ENCODE peak calls at places on chromosome 16, in eight cellular contexts. One of them, this sample, is unnamed.
A peak's percentile ranks its signal among the peaks of the same experiment; 100 is the strongest.

GRCh38 chr16:57994778-57995177 is 5.7 kb downstream of the ZNF319 start:
- DNase-seq in Panc1: no peak
- DNase-seq in GM12865: peak; percentile 66
- DNase-seq in GM10248: peak; percentile 59
- DNase-seq in CD8-positive, alpha-beta T cell: peak; percentile 64
- DNase-seq in A549: peak; percentile 77
- DNase-seq in fibroblast of mammary gland: peak; percentile 32
- DNase-seq in psoas muscle: peak; percentile 54
- DNase-seq in this sample: no peak

GRCh38 chr16:1612320-1613111 is at the start of gene CRAMP1:
- DNase-seq in Panc1: no peak
- DNase-seq in GM12865: peak; percentile 18
- DNase-seq in GM10248: no peak
- DNase-seq in CD8-positive, alpha-beta T cell: no peak
- DNase-seq in A549: peak; percentile 27
- DNase-seq in fibroblast of mammary gland: no peak
- DNase-seq in psoas muscle: no peak
- DNase-seq in this sample: no peak

GRCh38 chr16:53960954-53961616 is 257.1 kb downstream of the FTO start:
- DNase-seq in Panc1: no peak
- DNase-seq in GM12865: no peak
- DNase-seq in GM10248: no peak
- DNase-seq in CD8-positive, alpha-beta T cell: no peak
- DNase-seq in A549: no peak
- DNase-seq in fibroblast of mammary gland: no peak
- DNase-seq in psoas muscle: no peak
- DNase-seq in this sample: no peak

GRCh38 chr16:87847467-87847784 is 21.9 kb downstream of the SLC7A5 start:
- DNase-seq in Panc1: no peak
- DNase-seq in GM12865: no peak
- DNase-seq in GM10248: no peak
- DNase-seq in CD8-positive, alpha-beta T cell: no peak
- DNase-seq in A549: no peak
- DNase-seq in fibroblast of mammary gland: no peak
- DNase-seq in psoas muscle: no peak
- DNase-seq in this sample: no peak

GRCh38 chr16:58684001-58684353 is 593 bp downstream of the SLC38A7 start:
- DNase-seq in Panc1: no peak
- DNase-seq in GM12865: no peak
- DNase-seq in GM10248: no peak
- DNase-seq in CD8-positive, alpha-beta T cell: no peak
- DNase-seq in A549: no peak
- DNase-seq in fibroblast of mammary gland: peak; percentile 27
- DNase-seq in psoas muscle: no peak
- DNase-seq in this sample: no peak

GRCh38 chr16:28192811-28193529 is 18.8 kb downstream of the XPO6 start:
- DNase-seq in Panc1: no peak
- DNase-seq in GM12865: peak; percentile 85
- DNase-seq in GM10248: peak; percentile 74
- DNase-seq in CD8-positive, alpha-beta T cell: peak; percentile 83
- DNase-seq in A549: no peak
- DNase-seq in fibroblast of mammary gland: no peak
- DNase-seq in psoas muscle: no peak
- DNase-seq in this sample: no peak

GRCh38 chr16:70267516-70267915 is 15.8 kb upstream of the EXOSC6 start:
- DNase-seq in Panc1: no peak
- DNase-seq in GM12865: peak; percentile 46
- DNase-seq in GM10248: no peak
- DNase-seq in CD8-positive, alpha-beta T cell: no peak
- DNase-seq in A549: peak; percentile 67
- DNase-seq in fibroblast of mammary gland: peak; percentile 69
- DNase-seq in psoas muscle: no peak
- DNase-seq in this sample: no peak

GRCh38 chr16:80974649-80975376 is 31.9 kb downstream of the CMC2 start:
- DNase-seq in Panc1: no peak
- DNase-seq in GM12865: no peak
- DNase-seq in GM10248: no peak
- DNase-seq in CD8-positive, alpha-beta T cell: no peak
- DNase-seq in A549: peak; percentile 20
- DNase-seq in fibroblast of mammary gland: peak; percentile 6
- DNase-seq in psoas muscle: no peak
- DNase-seq in this sample: no peak

GRCh38 chr16:47139561-47140185 is 4.1 kb downstream of the NETO2 start:
- DNase-seq in Panc1: no peak
- DNase-seq in GM12865: no peak
- DNase-seq in GM10248: no peak
- DNase-seq in CD8-positive, alpha-beta T cell: no peak
- DNase-seq in A549: no peak
- DNase-seq in fibroblast of mammary gland: peak; percentile 8
- DNase-seq in psoas muscle: no peak
- DNase-seq in this sample: no peak

GRCh38 chr16:16857603-16858283 is 478.8 kb downstream of the NPIPA7 start:
- DNase-seq in Panc1: no peak
- DNase-seq in GM12865: no peak
- DNase-seq in GM10248: no peak
- DNase-seq in CD8-positive, alpha-beta T cell: no peak
- DNase-seq in A549: peak; percentile 91
- DNase-seq in fibroblast of mammary gland: no peak
- DNase-seq in psoas muscle: no peak
- DNase-seq in this sample: no peak

GRCh38 chr16:49622421-49623402 is 233.2 kb downstream of the ZNF423 start:
- DNase-seq in Panc1: no peak
- DNase-seq in GM12865: no peak
- DNase-seq in GM10248: no peak
- DNase-seq in CD8-positive, alpha-beta T cell: no peak
- DNase-seq in A549: no peak
- DNase-seq in fibroblast of mammary gland: no peak
- DNase-seq in psoas muscle: no peak
- DNase-seq in this sample: no peak

GRCh38 chr16:53840472-53840871 is 136.5 kb downstream of the FTO start:
- DNase-seq in Panc1: no peak
- DNase-seq in GM12865: no peak
- DNase-seq in GM10248: peak; percentile 20
- DNase-seq in CD8-positive, alpha-beta T cell: no peak
- DNase-seq in A549: no peak
- DNase-seq in fibroblast of mammary gland: no peak
- DNase-seq in psoas muscle: no peak
- DNase-seq in this sample: no peak

GRCh38 chr16:65154321-65154720 is 32.5 kb upstream of the CDH11 start:
- DNase-seq in Panc1: no peak
- DNase-seq in GM12865: no peak
- DNase-seq in GM10248: no peak
- DNase-seq in CD8-positive, alpha-beta T cell: no peak
- DNase-seq in A549: no peak
- DNase-seq in fibroblast of mammary gland: no peak
- DNase-seq in psoas muscle: no peak
- DNase-seq in this sample: no peak

GRCh38 chr16:65751622-65752598 is 614.6 kb upstream of the CDH5 start:
- DNase-seq in Panc1: no peak
- DNase-seq in GM12865: no peak
- DNase-seq in GM10248: no peak
- DNase-seq in CD8-positive, alpha-beta T cell: no peak
- DNase-seq in A549: no peak
- DNase-seq in fibroblast of mammary gland: no peak
- DNase-seq in psoas muscle: no peak
- DNase-seq in this sample: no peak

DNA sequence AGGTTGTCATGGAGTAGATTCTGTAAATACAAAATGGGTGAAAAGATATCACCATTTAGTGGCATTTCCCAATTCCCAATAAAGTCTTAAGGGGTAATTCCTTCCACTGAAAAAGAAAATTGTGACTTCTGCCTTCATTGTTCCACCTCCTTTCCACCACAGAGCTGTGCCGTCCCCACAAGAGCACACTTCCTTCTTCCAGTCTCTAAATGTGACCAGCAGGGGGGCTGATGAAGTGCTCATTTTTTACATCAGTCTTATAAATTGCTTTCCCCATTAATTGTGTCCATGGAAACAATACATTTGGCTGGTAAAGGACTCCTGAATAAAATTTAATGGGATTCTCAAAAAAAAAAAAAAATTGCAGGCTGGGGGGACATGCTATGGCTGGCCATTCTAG is 260.8 kb upstream of the PSMD7 start:
- DNase-seq in Panc1: no peak
- DNase-seq in GM12865: peak; percentile 11
- DNase-seq in GM10248: peak; percentile 18
- DNase-seq in CD8-positive, alpha-beta T cell: no peak
- DNase-seq in A549: peak; percentile 25
- DNase-seq in fibroblast of mammary gland: peak; percentile 4
- DNase-seq in psoas muscle: no peak
- DNase-seq in this sample: no peak
- TF ChIP-seq CTCF in Panc1: peak; percentile 10
- TF ChIP-seq CTCF in GM12865: no peak
- TF ChIP-seq CTCF in GM10248: no peak
- TF ChIP-seq CTCF in CD8-positive, alpha-beta T cell: no peak
- TF ChIP-seq CTCF in A549: peak; percentile 6
- TF ChIP-seq CTCF in fibroblast of mammary gland: peak; percentile 14
- TF ChIP-seq CTCF in psoas muscle: no peak
- TF ChIP-seq CTCF in this sample: peak; percentile 35

GRCh38 chr16:55622930-55623561 is 32.7 kb upstream of the SLC6A2 start:
- DNase-seq in Panc1: peak; percentile 0
- DNase-seq in GM12865: no peak
- DNase-seq in GM10248: no peak
- DNase-seq in CD8-positive, alpha-beta T cell: no peak
- DNase-seq in A549: peak; percentile 39
- DNase-seq in fibroblast of mammary gland: no peak
- DNase-seq in psoas muscle: no peak
- DNase-seq in this sample: no peak
- TF ChIP-seq CTCF in Panc1: peak; percentile 65
- TF ChIP-seq CTCF in GM12865: peak; percentile 8
- TF ChIP-seq CTCF in GM10248: no peak
- TF ChIP-seq CTCF in CD8-positive, alpha-beta T cell: no peak
- TF ChIP-seq CTCF in A549: peak; percentile 30
- TF ChIP-seq CTCF in fibroblast of mammary gland: no peak
- TF ChIP-seq CTCF in psoas muscle: no peak
- TF ChIP-seq CTCF in this sample: peak; percentile 17

DNA sequence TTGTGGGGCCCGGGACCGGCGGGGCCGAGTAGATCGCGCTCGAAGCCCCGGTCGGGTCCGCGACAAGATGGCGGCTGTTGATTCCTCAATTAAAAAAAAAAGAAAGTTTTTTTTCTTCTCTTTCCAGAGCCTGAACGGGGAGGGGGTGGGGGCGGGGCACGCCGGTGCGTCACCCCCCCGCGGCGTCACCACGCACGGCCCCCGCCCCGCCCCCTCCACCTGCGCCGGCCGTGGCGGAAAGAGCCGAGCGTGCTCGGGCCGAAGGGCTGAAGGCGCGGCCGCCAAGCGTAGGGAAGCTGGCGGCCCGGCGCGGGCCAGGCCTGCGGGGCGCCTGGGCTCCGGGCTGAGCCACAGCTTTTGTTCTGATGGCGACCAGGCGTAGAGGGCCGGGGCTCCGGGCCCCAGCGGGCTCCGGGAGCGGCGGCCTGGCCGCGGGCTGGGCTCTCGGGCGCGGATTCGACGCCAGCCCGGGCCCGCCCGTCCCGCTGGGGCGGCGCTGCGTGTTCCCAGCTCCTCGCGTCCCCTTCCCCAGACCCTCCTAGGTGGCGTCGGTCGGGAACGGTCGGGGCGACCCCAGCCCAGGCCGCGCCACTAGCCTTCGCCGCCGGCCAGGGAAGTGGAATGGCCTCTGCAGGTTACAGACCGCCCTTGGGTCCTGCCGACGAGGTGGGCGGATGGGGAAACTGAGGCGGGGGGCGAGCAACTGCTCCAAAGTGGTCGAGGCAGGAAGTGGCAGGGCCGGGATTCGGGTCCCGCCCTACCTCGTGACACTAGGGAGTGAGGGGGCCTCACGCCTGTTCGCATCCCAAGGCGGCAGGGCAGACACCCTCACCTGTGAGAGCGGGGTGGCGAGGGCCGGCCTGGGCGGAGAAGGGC is at the start of gene CREBBP:
- DNase-seq in Panc1: no peak
- DNase-seq in GM12865: peak; percentile 96
- DNase-seq in GM10248: peak; percentile 94
- DNase-seq in CD8-positive, alpha-beta T cell: peak; percentile 93
- DNase-seq in A549: peak; percentile 90
- DNase-seq in fibroblast of mammary gland: peak; percentile 74
- DNase-seq in psoas muscle: peak; percentile 90
- DNase-seq in this sample: peak; percentile 76
- TF ChIP-seq CTCF in Panc1: no peak
- TF ChIP-seq CTCF in GM12865: no peak
- TF ChIP-seq CTCF in GM10248: no peak
- TF ChIP-seq CTCF in CD8-positive, alpha-beta T cell: no peak
- TF ChIP-seq CTCF in A549: no peak
- TF ChIP-seq CTCF in fibroblast of mammary gland: no peak
- TF ChIP-seq CTCF in psoas muscle: no peak
- TF ChIP-seq CTCF in this sample: no peak

GRCh38 chr16:19559242-19559910 is 3.9 kb downstream of the VPS35L start:
- DNase-seq in Panc1: peak; percentile 32
- DNase-seq in GM12865: peak; percentile 57
- DNase-seq in GM10248: peak; percentile 40
- DNase-seq in CD8-positive, alpha-beta T cell: no peak
- DNase-seq in A549: peak; percentile 67
- DNase-seq in fibroblast of mammary gland: peak; percentile 75
- DNase-seq in psoas muscle: no peak
- DNase-seq in this sample: no peak

GRCh38 chr16:19555186-19555937 is at the start of gene VPS35L:
- DNase-seq in Panc1: peak; percentile 95
- DNase-seq in GM12865: peak; percentile 100
- DNase-seq in GM10248: peak; percentile 93
- DNase-seq in CD8-positive, alpha-beta T cell: peak; percentile 97
- DNase-seq in A549: peak; percentile 99
- DNase-seq in fibroblast of mammary gland: peak; percentile 98
- DNase-seq in psoas muscle: peak; percentile 99
- DNase-seq in this sample: peak; percentile 98

GRCh38 chr16:19560078-19560477 is 4.6 kb downstream of the VPS35L start:
- DNase-seq in Panc1: no peak
- DNase-seq in GM12865: no peak
- DNase-seq in GM10248: no peak
- DNase-seq in CD8-positive, alpha-beta T cell: no peak
- DNase-seq in A549: no peak
- DNase-seq in fibroblast of mammary gland: no peak
- DNase-seq in psoas muscle: no peak
- DNase-seq in this sample: no peak

DNA sequence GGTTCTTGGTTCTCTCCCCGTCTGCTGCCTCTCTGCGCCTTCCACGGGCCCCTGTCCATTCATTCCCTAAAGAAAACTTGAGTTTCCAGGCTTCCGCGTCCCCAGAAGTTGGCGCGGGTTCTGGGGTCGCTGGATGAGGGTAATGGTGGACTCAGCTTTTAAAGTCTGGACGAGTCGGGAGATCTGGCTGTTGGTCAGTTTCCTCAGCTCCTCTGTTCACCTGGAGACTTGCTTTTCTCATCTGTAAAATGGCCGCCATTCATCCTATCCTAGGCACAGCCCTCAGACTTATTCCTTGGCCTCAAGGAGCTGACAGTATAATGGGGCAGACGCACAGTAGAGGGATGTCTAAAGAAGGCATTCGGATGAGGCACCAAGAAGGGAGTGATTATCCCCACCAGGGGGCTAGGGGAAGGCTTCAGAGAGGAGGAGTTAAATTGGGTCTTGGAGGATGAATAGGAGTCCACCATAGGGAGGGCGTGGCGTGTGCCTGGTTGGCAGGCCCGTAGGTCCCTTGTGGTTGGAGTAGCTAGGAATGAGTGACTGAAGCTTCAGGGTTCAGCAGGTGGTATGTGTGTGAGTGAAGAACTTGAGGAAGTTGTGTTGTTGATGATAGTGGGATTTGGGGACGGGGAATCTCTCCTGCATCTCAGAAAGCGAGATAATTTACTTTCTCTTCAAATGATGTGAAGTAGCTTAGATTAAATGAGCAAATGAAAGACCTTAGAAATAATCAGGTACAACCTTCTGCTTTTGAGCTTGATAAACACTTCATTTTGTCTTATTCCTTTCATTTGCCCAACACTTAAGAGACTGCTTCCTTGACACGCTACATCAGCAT is 655 bp downstream of the VPS35L start:
- DNase-seq in Panc1: peak; percentile 84
- DNase-seq in GM12865: peak; percentile 65
- DNase-seq in GM10248: peak; percentile 38
- DNase-seq in CD8-positive, alpha-beta T cell: no peak
- DNase-seq in A549: peak; percentile 68
- DNase-seq in fibroblast of mammary gland: peak; percentile 57
- DNase-seq in psoas muscle: no peak
- DNase-seq in this sample: no peak
- TF ChIP-seq CTCF in Panc1: peak; percentile 1
- TF ChIP-seq CTCF in GM12865: no peak
- TF ChIP-seq CTCF in GM10248: no peak
- TF ChIP-seq CTCF in CD8-positive, alpha-beta T cell: no peak
- TF ChIP-seq CTCF in A549: no peak
- TF ChIP-seq CTCF in fibroblast of mammary gland: no peak
- TF ChIP-seq CTCF in psoas muscle: no peak
- TF ChIP-seq CTCF in this sample: peak; percentile 3